ENCODE peak calls at places on chromosomes 3 and 15, in ten cellular contexts. N is NCI-H345; L is germinal center; A is memory B cell; G is foreskin melanocyte; J is activated naive CD8-positive, alpha-beta T cell treated with anti-CD3 and anti-CD28 coated beads for 36 hours; X is GM23248; H is endothelial cell; B is ACHN; Q is glutamatergic neuron. V is an unnamed sample.

GRCh38 chr15:71962537-71962936 is 152.2 kb downstream of the NR2E3 start:
- DNase-seq in G (no peak), X (no peak), L (no peak), Q (no peak), H (no peak), N (no peak), B (no peak), J (no peak), A (no peak), V (no peak)

GRCh38 chr3:52827441-52827840 is 3.0 kb downstream of the ITIH4 start:
- DNase-seq in A (no peak), X (peak), B (peak), L (no peak), H (no peak), J (no peak), Q (no peak), N (no peak), G (no peak), V (no peak)

GRCh38 chr15:45551691-45552090 is 29.1 kb upstream of the SLC30A4 start:
- DNase-seq in Q (no peak), G (no peak), B (no peak), H (no peak), L (no peak), X (peak), J (no peak), N (no peak), A (no peak), V (no peak)

GRCh38 chr3:139953131-139953910 is 18.3 kb downstream of the CLSTN2 start:
- DNase-seq in G (no peak), X (no peak), L (no peak), A (no peak), H (no peak), B (no peak), J (no peak), Q (no peak), N (no peak), V (no peak)

GRCh38 chr3:71728632-71729342 is 3.6 kb upstream of the EIF4E3 start:
- DNase-seq in B (no peak), L (no peak), X (peak), A (no peak), H (peak), Q (peak), G (no peak), N (peak), J (peak), V (no peak)

GRCh38 chr15:99054025-99054387 is 46.4 kb upstream of the PGPEP1L start:
- DNase-seq in X (peak), Q (no peak), B (no peak), A (no peak), N (no peak), L (no peak), G (no peak), H (no peak), J (no peak), V (no peak)

GRCh38 chr3:137205394-137206060 is 247.7 kb downstream of the IL20RB start:
- DNase-seq in N (no peak), G (no peak), J (no peak), A (no peak), B (no peak), L (no peak), Q (no peak), X (peak), H (no peak), V (no peak)

GRCh38 chr3:21752749-21753347 is 1.8 kb upstream of the ZNF385D start:
- DNase-seq in J (no peak), B (peak), G (peak), Q (no peak), X (peak), A (no peak), N (no peak), H (peak), L (no peak), V (no peak)

GRCh38 chr3:162390891-162391290 is 894.3 kb downstream of the OTOL1 start:
- DNase-seq in A (no peak), G (no peak), B (no peak), L (no peak), Q (no peak), H (no peak), X (peak), N (no peak), J (no peak), V (no peak)

GRCh38 chr3:27458929-27459328 is 25.3 kb downstream of the SLC4A7 start:
- DNase-seq in B (no peak), J (no peak), A (no peak), L (no peak), H (no peak), X (no peak), G (no peak), Q (no peak), N (no peak), V (no peak)

GRCh38 chr3:135034881-135035440 is 239.9 kb downstream of the EPHB1 start:
- DNase-seq in X (peak), N (no peak), B (peak), H (no peak), G (no peak), Q (no peak), A (no peak), J (no peak), L (no peak), V (no peak)

GRCh38 chr15:59843609-59844008 is 154.5 kb upstream of the BNIP2 start:
- DNase-seq in A (no peak), X (no peak), L (no peak), N (no peak), J (no peak), G (no peak), H (no peak), Q (no peak), B (no peak), V (no peak)

GRCh38 chr3:119469378-119470189 is 821 bp downstream of the POGLUT1 start:
- DNase-seq in H (no peak), J (no peak), B (peak), G (no peak), Q (no peak), X (peak), A (no peak), L (no peak), N (no peak), V (no peak)

GRCh38 chr3:27880969-27881892 is 159.1 kb upstream of the EOMES start:
- DNase-seq in X (no peak), L (no peak), A (no peak), H (no peak), B (no peak), Q (no peak), N (no peak), G (no peak), J (no peak), V (no peak)

GRCh38 chr15:45378149-45378912 is at the start of gene GATM:
- DNase-seq in L (peak), Q (peak), X (peak), N (peak), J (peak), H (peak), G (peak), A (peak), B (peak), V (peak)

GRCh38 chr3:98755601-98756000 is 7.5 kb upstream of the ST3GAL6 start:
- DNase-seq in X (no peak), G (no peak), A (no peak), Q (no peak), L (no peak), H (no peak), B (no peak), J (no peak), N (no peak), V (no peak)

GRCh38 chr3:8589880-8590556 is 54.6 kb downstream of the SSUH2 start:
- DNase-seq in G (no peak), J (no peak), L (no peak), X (peak), Q (no peak), A (no peak), N (no peak), B (no peak), H (no peak), V (no peak)

GRCh38 chr15:48577495-48577894 is 68.0 kb downstream of the FBN1 start:
- DNase-seq in H (no peak), L (no peak), B (no peak), A (no peak), J (no peak), X (peak), Q (no peak), N (no peak), G (no peak), V (no peak)

GRCh38 chr15:74543583-74543982 is 2.6 kb downstream of the ARID3B start:
- DNase-seq in N (no peak), J (peak), A (no peak), B (no peak), Q (no peak), G (no peak), L (peak), X (no peak), H (no peak), V (no peak)

GRCh38 chr3:42934111-42934510 is 28.2 kb downstream of the ZNF662 start:
- DNase-seq in B (no peak), G (no peak), A (no peak), L (no peak), H (no peak), Q (no peak), N (no peak), X (no peak), J (no peak), V (no peak)

GRCh38 chr3:115518100-115518852 is 105.0 kb upstream of the GAP43 start:
- DNase-seq in Q (no peak), J (no peak), N (no peak), A (no peak), B (peak), G (peak), H (no peak), L (no peak), X (peak), V (no peak)

GRCh38 chr15:69469467-69470191 is 17.0 kb downstream of the RPLP1 start:
- DNase-seq in N (no peak), Q (no peak), X (peak), G (no peak), L (no peak), B (no peak), A (no peak), H (no peak), J (no peak), V (no peak)

GRCh38 chr15:32029862-32030781 is at the start of gene CHRNA7:
- DNase-seq in B (peak), H (peak), Q (peak), L (peak), X (peak), A (no peak), G (no peak), N (peak), J (peak), V (peak)

GRCh38 chr3:45642731-45643152 is 46.5 kb upstream of the SACM1L start:
- DNase-seq in Q (no peak), J (no peak), X (peak), N (peak), H (no peak), G (no peak), B (no peak), A (no peak), L (no peak), V (no peak)

GRCh38 chr3:12557472-12558105 is 702 bp downstream of the MKRN2 start:
- DNase-seq in B (peak), N (no peak), A (no peak), Q (no peak), L (no peak), X (peak), H (no peak), J (no peak), G (peak), V (no peak)

GRCh38 chr3:54941690-54942362 is 14.0 kb upstream of the LRTM1 start:
- DNase-seq in H (no peak), N (no peak), B (no peak), A (no peak), X (no peak), Q (no peak), J (no peak), L (no peak), G (no peak), V (no peak)

GRCh38 chr3:177195941-177196472 is 1.3 kb downstream of the TBL1XR1 start:
- DNase-seq in X (peak), N (no peak), L (no peak), A (peak), G (no peak), Q (no peak), J (no peak), H (no peak), B (peak), V (no peak)

GRCh38 chr3:3333571-3333970 is 154.1 kb upstream of the CRBN start:
- DNase-seq in H (no peak), N (no peak), J (no peak), A (no peak), X (no peak), B (no peak), L (no peak), G (no peak), Q (no peak), V (no peak)

GRCh38 chr3:129037093-129037419 is 23.5 kb upstream of the GP9 start:
- DNase-seq in B (no peak), X (no peak), L (no peak), N (no peak), Q (no peak), J (no peak), H (no peak), A (no peak), G (no peak), V (no peak)

GRCh38 chr3:12815719-12816118 is 19.2 kb downstream of the CAND2 start:
- DNase-seq in L (no peak), A (no peak), G (no peak), J (no peak), X (no peak), N (no peak), H (no peak), Q (no peak), B (no peak), V (no peak)

GRCh38 chr3:67018105-67018788 is 20.1 kb downstream of the KBTBD8 start:
- DNase-seq in L (peak), H (no peak), G (no peak), X (no peak), B (no peak), A (no peak), Q (no peak), J (no peak), N (no peak), V (no peak)

GRCh38 chr15:33279613-33280205 is 31.1 kb upstream of the RYR3 start:
- DNase-seq in X (peak), N (no peak), B (peak), Q (no peak), H (no peak), G (peak), L (no peak), J (no peak), A (no peak), V (no peak)

GRCh38 chr3:39412668-39413260 is 6.2 kb downstream of the RPSA start:
- DNase-seq in Q (no peak), B (no peak), G (no peak), X (no peak), A (no peak), H (no peak), J (no peak), N (no peak), L (no peak), V (no peak)

GRCh38 chr3:135851201-135852061 is 114.1 kb upstream of the PPP2R3A start:
- DNase-seq in G (no peak), N (no peak), X (peak), H (no peak), B (no peak), J (no peak), Q (no peak), L (no peak), A (no peak), V (no peak)